ENCODE peak calls at places on chromosomes 11 and 22, in six cellular contexts. One of them, this sample, is unnamed.

GRCh38 chr11:44566952-44567875 is 1.8 kb downstream of the CD82 start:
- DNase-seq in MM.1S: no peak
- DNase-seq in GM23248: no peak
- DNase-seq in PC-3: no peak
- DNase-seq in neural progenitor cell: no peak
- DNase-seq in GM23338: no peak
- DNase-seq in this sample: no peak

GRCh38 chr11:11981840-11982239 is 26.6 kb downstream of the DKK3 start:
- DNase-seq in MM.1S: no peak
- DNase-seq in GM23248: no peak
- DNase-seq in GM23338: no peak
- DNase-seq in neural progenitor cell: no peak
- DNase-seq in PC-3: no peak
- DNase-seq in this sample: no peak

GRCh38 chr11:107969219-107969618 is 39.5 kb upstream of the CUL5 start:
- DNase-seq in PC-3: no peak
- DNase-seq in GM23248: peak; percentile 2
- DNase-seq in GM23338: peak; percentile 61
- DNase-seq in MM.1S: no peak
- DNase-seq in neural progenitor cell: no peak
- DNase-seq in this sample: no peak

GRCh38 chr11:18012314-18012905 is 437 bp downstream of the SERGEF start:
- DNase-seq in GM23338: peak; percentile 62
- DNase-seq in neural progenitor cell: no peak
- DNase-seq in GM23248: no peak
- DNase-seq in PC-3: peak; percentile 30
- DNase-seq in MM.1S: no peak
- DNase-seq in this sample: peak; percentile 24

GRCh38 chr11:57387284-57388030 is 3.0 kb downstream of the PRG2 start:
- DNase-seq in PC-3: peak; percentile 39
- DNase-seq in GM23338: no peak
- DNase-seq in GM23248: no peak
- DNase-seq in neural progenitor cell: no peak
- DNase-seq in MM.1S: no peak
- DNase-seq in this sample: no peak

GRCh38 chr11:41461057-41461681 is 1.7 kb upstream of the LRRC4C start:
- DNase-seq in neural progenitor cell: peak; percentile 26
- DNase-seq in GM23248: peak; percentile 13
- DNase-seq in GM23338: peak; percentile 50
- DNase-seq in PC-3: peak; percentile 50
- DNase-seq in MM.1S: peak; percentile 27
- DNase-seq in this sample: no peak

GRCh38 chr11:45924036-45924915 is 1.8 kb downstream of the LARGE2 start:
- DNase-seq in GM23338: no peak
- DNase-seq in PC-3: no peak
- DNase-seq in GM23248: no peak
- DNase-seq in MM.1S: no peak
- DNase-seq in neural progenitor cell: peak; percentile 2
- DNase-seq in this sample: no peak

GRCh38 chr11:121154473-121154872 is 53.4 kb downstream of the TECTA start:
- DNase-seq in PC-3: no peak
- DNase-seq in MM.1S: no peak
- DNase-seq in GM23248: no peak
- DNase-seq in neural progenitor cell: no peak
- DNase-seq in GM23338: no peak
- DNase-seq in this sample: no peak

GRCh38 chr11:86575208-86575855 is 97.1 kb downstream of the ME3 start:
- DNase-seq in GM23248: no peak
- DNase-seq in neural progenitor cell: no peak
- DNase-seq in MM.1S: no peak
- DNase-seq in GM23338: no peak
- DNase-seq in PC-3: no peak
- DNase-seq in this sample: no peak

GRCh38 chr11:127618721-127619120 is 618.2 kb upstream of the KIRREL3 start:
- DNase-seq in GM23338: no peak
- DNase-seq in PC-3: no peak
- DNase-seq in GM23248: no peak
- DNase-seq in MM.1S: no peak
- DNase-seq in neural progenitor cell: no peak
- DNase-seq in this sample: no peak

GRCh38 chr11:66335531-66336233 is 552 bp downstream of the RIN1 start:
- DNase-seq in GM23248: peak; percentile 80
- DNase-seq in neural progenitor cell: peak; percentile 56
- DNase-seq in MM.1S: no peak
- DNase-seq in PC-3: peak; percentile 58
- DNase-seq in GM23338: peak; percentile 72
- DNase-seq in this sample: peak; percentile 63

GRCh38 chr11:102615077-102615893 is 9.8 kb downstream of the MMP20 start:
- DNase-seq in neural progenitor cell: peak; percentile 19
- DNase-seq in GM23338: peak; percentile 12
- DNase-seq in PC-3: peak; percentile 24
- DNase-seq in MM.1S: no peak
- DNase-seq in GM23248: peak; percentile 6
- DNase-seq in this sample: no peak

GRCh38 chr22:29793396-29793795 is 26.2 kb downstream of the UQCR10 start:
- DNase-seq in GM23338: no peak
- DNase-seq in MM.1S: no peak
- DNase-seq in PC-3: no peak
- DNase-seq in GM23248: no peak
- DNase-seq in neural progenitor cell: no peak
- DNase-seq in this sample: no peak

GRCh38 chr11:108929241-108929640 is 264.4 kb downstream of the DDX10 start:
- DNase-seq in PC-3: peak; percentile 97
- DNase-seq in neural progenitor cell: no peak
- DNase-seq in GM23248: peak; percentile 97
- DNase-seq in GM23338: no peak
- DNase-seq in MM.1S: no peak
- DNase-seq in this sample: peak; percentile 69

GRCh38 chr11:58394195-58394594 is 12.5 kb downstream of the OR5B3 start:
- DNase-seq in MM.1S: no peak
- DNase-seq in PC-3: peak; percentile 99
- DNase-seq in GM23248: peak; percentile 90
- DNase-seq in neural progenitor cell: no peak
- DNase-seq in GM23338: no peak
- DNase-seq in this sample: peak; percentile 14

GRCh38 chr22:17772963-17773605 is 1.2 kb downstream of the BID start:
- DNase-seq in neural progenitor cell: no peak
- DNase-seq in PC-3: peak; percentile 43
- DNase-seq in MM.1S: no peak
- DNase-seq in GM23248: peak; percentile 52
- DNase-seq in GM23338: peak; percentile 42
- DNase-seq in this sample: peak; percentile 56

GRCh38 chr11:5992604-5993251 is 5.9 kb upstream of the OR52L1 start:
- DNase-seq in neural progenitor cell: peak; percentile 44
- DNase-seq in PC-3: peak; percentile 33
- DNase-seq in MM.1S: peak; percentile 22
- DNase-seq in GM23338: peak; percentile 65
- DNase-seq in GM23248: peak; percentile 58
- DNase-seq in this sample: no peak

GRCh38 chr11:72548481-72548880 is 114.2 kb upstream of the CLPB start:
- DNase-seq in neural progenitor cell: no peak
- DNase-seq in MM.1S: no peak
- DNase-seq in GM23338: no peak
- DNase-seq in PC-3: no peak
- DNase-seq in GM23248: no peak
- DNase-seq in this sample: no peak

GRCh38 chr22:46893281-46894020 is 131.0 kb downstream of the TBC1D22A start:
- DNase-seq in GM23248: no peak
- DNase-seq in neural progenitor cell: no peak
- DNase-seq in PC-3: no peak
- DNase-seq in GM23338: no peak
- DNase-seq in MM.1S: no peak
- DNase-seq in this sample: no peak

GRCh38 chr11:73003083-73003482 is 139.0 kb downstream of the FCHSD2 start:
- DNase-seq in GM23338: no peak
- DNase-seq in GM23248: no peak
- DNase-seq in neural progenitor cell: no peak
- DNase-seq in MM.1S: no peak
- DNase-seq in PC-3: no peak
- DNase-seq in this sample: no peak

DNA sequence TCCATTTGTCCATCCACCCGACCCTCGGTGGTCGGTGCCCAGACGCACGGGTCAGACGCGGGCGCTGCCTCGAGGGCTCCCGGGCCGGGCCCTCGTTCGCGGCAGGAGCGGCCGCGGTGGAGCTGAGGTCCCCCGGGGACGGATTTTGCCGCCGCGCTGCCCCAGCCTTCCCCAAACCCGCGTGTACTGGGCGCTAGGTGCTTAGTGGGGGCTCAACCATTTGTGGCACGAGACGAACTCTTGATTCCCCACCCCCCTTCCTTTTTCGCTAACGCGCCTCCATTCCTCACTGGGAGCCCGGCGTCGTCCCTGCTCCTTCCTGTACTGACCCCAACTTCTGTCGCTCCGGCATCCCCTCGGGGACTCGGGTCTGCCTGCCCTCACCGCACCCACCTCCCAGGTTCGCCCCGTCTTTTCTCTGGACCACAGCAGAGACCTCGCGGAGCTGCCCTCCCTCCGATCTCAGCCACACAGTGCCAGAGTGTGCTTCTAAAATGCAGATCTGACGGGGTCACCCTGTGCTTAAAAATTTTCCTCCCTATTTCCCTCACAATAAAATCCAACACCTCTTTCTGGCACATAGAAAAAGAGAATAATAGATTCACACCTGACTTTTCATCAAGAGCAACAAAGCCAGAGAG is 860 bp upstream of the CBX7 start:
- DNase-seq in GM23338: peak; percentile 57
- DNase-seq in GM23248: peak; percentile 25
- DNase-seq in PC-3: no peak
- DNase-seq in MM.1S: no peak
- DNase-seq in neural progenitor cell: peak; percentile 38
- DNase-seq in this sample: no peak
- TF ChIP-seq EZH2 in GM23338: no peak
- TF ChIP-seq EZH2 in GM23248: no peak
- TF ChIP-seq EZH2 in PC-3: no peak
- TF ChIP-seq EZH2 in MM.1S: no peak
- TF ChIP-seq EZH2 in neural progenitor cell: peak; percentile 85
- TF ChIP-seq EZH2 in this sample: no peak

DNA sequence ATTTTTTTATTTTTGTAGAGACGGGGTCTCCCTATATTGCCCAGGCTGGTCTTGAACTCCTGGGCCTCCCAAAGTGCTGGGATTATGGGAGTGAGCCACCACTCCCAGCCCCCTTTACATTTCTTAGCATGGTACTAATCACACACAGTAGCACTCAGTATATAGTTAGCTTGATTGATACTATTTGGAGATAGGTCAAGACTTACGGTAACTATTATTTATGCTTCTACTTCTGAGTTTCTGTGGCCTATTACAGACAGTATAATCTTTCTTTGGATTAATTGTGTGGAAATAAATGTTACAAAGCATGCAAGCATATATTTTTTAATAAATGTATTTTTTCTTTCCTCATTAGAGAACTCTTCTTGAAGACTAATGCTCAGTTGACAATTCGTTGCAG is 192.2 kb downstream of the UVRAG start:
- DNase-seq in GM23248: peak; percentile 18
- DNase-seq in MM.1S: no peak
- DNase-seq in PC-3: no peak
- DNase-seq in neural progenitor cell: no peak
- DNase-seq in GM23338: no peak
- DNase-seq in this sample: no peak
- H2AFZ ChIP-seq in GM23248: no peak overlapping the region
- H2AFZ ChIP-seq in MM.1S: no peak overlapping the region
- H2AFZ ChIP-seq in PC-3: no peak overlapping the region
- H2AFZ ChIP-seq in neural progenitor cell: no peak overlapping the region
- H2AFZ ChIP-seq in GM23338: no peak overlapping the region
- H2AFZ ChIP-seq in this sample: no peak overlapping the region

GRCh38 chr11:96158126-96158525 is 184.9 kb downstream of the MAML2 start:
- DNase-seq in MM.1S: no peak
- DNase-seq in GM23248: no peak
- DNase-seq in GM23338: no peak
- DNase-seq in PC-3: no peak
- DNase-seq in neural progenitor cell: no peak
- DNase-seq in this sample: no peak
- H3F3A ChIP-seq in MM.1S: peaks cover 15% of the 10 kb centered on the region
- H3F3A ChIP-seq in GM23248: peaks cover 67% of the 10 kb centered on the region
- H3F3A ChIP-seq in GM23338: no peaks in the 10 kb centered on the region
- H3F3A ChIP-seq in PC-3: no peaks in the 10 kb centered on the region
- H3F3A ChIP-seq in neural progenitor cell: no peaks in the 10 kb centered on the region
- H3F3A ChIP-seq in this sample: peaks cover 40% of the 10 kb centered on the region

DNA sequence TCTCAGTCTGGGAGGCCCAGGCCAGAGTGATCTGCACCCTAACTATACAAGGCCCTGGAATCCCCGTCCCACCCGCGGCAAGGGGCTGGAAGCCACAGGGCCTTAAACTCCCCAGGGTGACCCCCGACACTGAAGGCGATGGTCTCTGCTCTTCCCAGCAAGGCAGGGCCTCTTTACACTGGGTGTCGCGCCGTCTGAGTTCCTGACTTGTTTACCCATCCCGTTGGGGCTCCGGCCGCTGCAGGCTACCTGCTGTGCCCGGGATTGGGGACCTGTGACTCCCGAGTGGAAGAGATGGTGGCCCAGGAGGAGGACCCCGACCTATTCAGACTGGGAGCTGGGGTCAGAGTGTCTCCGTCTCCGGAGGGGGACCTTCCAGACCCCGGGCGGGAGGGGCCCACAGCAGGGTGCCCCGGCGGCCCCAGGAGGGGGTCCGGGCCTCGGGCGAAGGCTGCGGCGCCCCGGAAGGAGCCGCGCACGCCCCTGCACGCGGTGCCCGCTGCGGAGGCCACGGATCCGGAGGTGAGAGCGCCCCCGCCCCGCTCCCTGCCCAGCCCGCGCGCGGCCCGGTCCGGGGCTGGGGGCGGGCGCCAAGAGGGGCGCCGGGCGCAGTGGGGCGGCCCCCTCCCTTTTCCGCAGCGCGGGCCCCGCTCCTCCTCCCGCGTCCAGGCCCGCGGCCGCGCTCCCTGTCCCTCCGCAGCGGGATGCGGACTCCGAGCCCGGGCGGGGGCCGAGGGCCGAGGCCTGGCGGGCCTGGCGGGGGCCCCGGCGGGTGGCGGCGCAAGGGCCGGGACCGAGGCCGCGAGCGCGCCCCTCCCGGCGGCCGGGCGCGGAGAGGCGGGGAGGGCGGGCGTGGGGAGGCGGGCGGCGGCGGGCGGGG is 534 bp upstream of the MPPED1 start:
- DNase-seq in PC-3: no peak
- DNase-seq in neural progenitor cell: peak; percentile 44
- DNase-seq in MM.1S: no peak
- DNase-seq in GM23248: no peak
- DNase-seq in GM23338: peak; percentile 32
- DNase-seq in this sample: no peak
- TF ChIP-seq EZH2 in PC-3: no peak
- TF ChIP-seq EZH2 in neural progenitor cell: peak; percentile 66
- TF ChIP-seq EZH2 in MM.1S: no peak
- TF ChIP-seq EZH2 in GM23248: peak; percentile 48
- TF ChIP-seq EZH2 in GM23338: no peak
- TF ChIP-seq EZH2 in this sample: no peak

GRCh38 chr22:42561856-42562255 is 8.1 kb downstream of the SERHL2 start:
- DNase-seq in GM23248: no peak
- DNase-seq in PC-3: no peak
- DNase-seq in GM23338: no peak
- DNase-seq in neural progenitor cell: no peak
- DNase-seq in MM.1S: no peak
- DNase-seq in this sample: peak; percentile 21
- H2AFZ ChIP-seq in GM23248: no peak overlapping the region
- H2AFZ ChIP-seq in PC-3: no peak overlapping the region
- H2AFZ ChIP-seq in GM23338: no peak overlapping the region
- H2AFZ ChIP-seq in neural progenitor cell: no peak overlapping the region
- H2AFZ ChIP-seq in MM.1S: no peak overlapping the region
- H2AFZ ChIP-seq in this sample: no peak overlapping the region

This sample was measured in PC-9.